ENCODE peak calls at places on chromosomes 3 and 15, in ten cellular contexts. N is astrocyte; Y is right atrium auricular region; K is stimulated activated CD4-positive, alpha-beta T cell treated with anti-CD3 and anti-CD28 coated beads, Interleukin-2, amount 100 ng/mL, for 48 hours; S is GM13977; G is aorta; U is stimulated activated CD8-positive, alpha-beta memory T cell treated with anti-CD3 and anti-CD28 coated beads, Interleukin-7, amount 100 ng/mL, for 1 hour; Q is NCI-H1105 treated with DMSO at 0.1 percent for 48 hours; P is retina; F is ELF-1. T is an unnamed sample.

GRCh38 chr3:107263269-107264021 is 113.8 kb upstream of the CCDC54 start:
- DNase-seq in G (no peak), U (no peak), F (no peak), S (no peak), N (no peak), K (no peak), Q (no peak), P (no peak), Y (no peak), T (no peak)

GRCh38 chr3:159174715-159175390 is 373.0 kb downstream of the MFSD1 start:
- DNase-seq in F (no peak), U (no peak), Y (no peak), G (no peak), Q (no peak), P (no peak), K (no peak), S (no peak), N (peak; percentile 40), T (no peak)

GRCh38 chr3:38117748-38118420 is 19.0 kb downstream of the ACAA1 start:
- DNase-seq in K (peak; percentile 57), Q (peak; percentile 23), S (peak; percentile 84), Y (peak; percentile 69), F (peak; percentile 66), N (peak; percentile 19), G (peak; percentile 88), P (peak; percentile 45), U (peak; percentile 53), T (peak; percentile 46)

GRCh38 chr3:8668216-8668615 is 23.6 kb upstream of the SSUH2 start:
- DNase-seq in Q (no peak), U (no peak), Y (no peak), G (no peak), N (no peak), F (no peak), K (no peak), P (no peak), S (no peak), T (no peak)

GRCh38 chr3:155317211-155317610 is 23.7 kb upstream of the STRIT1 start:
- DNase-seq in Y (no peak), N (no peak), Q (no peak), U (no peak), P (no peak), S (no peak), G (no peak), K (no peak), F (no peak), T (no peak)

GRCh38 chr15:71201471-71201870 is 86.2 kb downstream of the THSD4 start:
- DNase-seq in N (no peak), U (no peak), F (no peak), G (no peak), K (no peak), S (no peak), Y (no peak), P (no peak), Q (peak; percentile 99), T (no peak)

GRCh38 chr15:35696767-35697231 is 150.8 kb upstream of the DPH6 start:
- DNase-seq in P (no peak), G (no peak), K (no peak), Q (no peak), Y (no peak), U (no peak), F (peak; percentile 49), N (peak; percentile 92), S (no peak), T (no peak)

GRCh38 chr3:133289322-133289721 is 110.5 kb upstream of the BFSP2 start:
- DNase-seq in S (no peak), N (no peak), P (no peak), Q (no peak), Y (no peak), U (no peak), G (no peak), K (no peak), F (no peak), T (no peak)

GRCh38 chr15:90300988-90301715 is 35.7 kb downstream of the NGRN start:
- DNase-seq in U (peak; percentile 37), G (peak; percentile 91), S (no peak), K (peak; percentile 63), Q (no peak), Y (peak; percentile 62), N (no peak), F (peak; percentile 95), P (peak; percentile 65), T (no peak)

GRCh38 chr15:56244811-56245576 is 1.3 kb upstream of the RFX7 start:
- DNase-seq in N (no peak), Y (no peak), U (no peak), K (peak; percentile 38), F (peak; percentile 21), S (peak; percentile 45), G (peak; percentile 72), Q (no peak), P (peak; percentile 43), T (peak; percentile 18)

GRCh38 chr3:123373535-123373987 is 75.3 kb downstream of the ADCY5 start:
- DNase-seq in N (no peak), F (no peak), U (no peak), P (no peak), Q (no peak), G (no peak), K (no peak), S (no peak), Y (no peak), T (no peak)

GRCh38 chr3:110955301-110955880 is 116.2 kb upstream of the NECTIN3 start:
- DNase-seq in Q (no peak), U (no peak), P (no peak), N (peak; percentile 14), G (no peak), K (no peak), Y (no peak), S (no peak), F (no peak), T (no peak)

GRCh38 chr3:152365766-152366593 is 97.3 kb downstream of the MBNL1 start:
- DNase-seq in G (no peak), U (no peak), F (no peak), S (no peak), Y (no peak), N (peak; percentile 59), K (no peak), P (no peak), Q (peak; percentile 52), T (no peak)

GRCh38 chr3:127159547-127159946 is 33.4 kb upstream of the PRR23E start:
- DNase-seq in Q (peak; percentile 99), F (no peak), Y (no peak), U (no peak), N (no peak), G (peak; percentile 23), K (no peak), P (no peak), S (no peak), T (no peak)

GRCh38 chr3:14424711-14425573 is 22.5 kb downstream of the SLC6A6 start:
- DNase-seq in N (no peak), Y (no peak), Q (no peak), P (no peak), G (no peak), U (no peak), S (no peak), K (no peak), F (peak; percentile 37), T (no peak)

GRCh38 chr15:31172606-31173005 is 71.1 kb upstream of the TRPM1 start:
- DNase-seq in Y (peak; percentile 49), P (no peak), F (no peak), Q (no peak), U (no peak), S (peak; percentile 6), N (no peak), G (no peak), K (no peak), T (no peak)

GRCh38 chr15:81087121-81087520 is 46.9 kb upstream of the CFAP161 start:
- DNase-seq in P (no peak), K (no peak), S (no peak), Q (no peak), N (no peak), U (no peak), Y (no peak), F (no peak), G (no peak), T (no peak)

GRCh38 chr3:193620055-193620454 is 27.0 kb downstream of the OPA1 start:
- DNase-seq in U (no peak), S (peak; percentile 12), Y (no peak), Q (no peak), G (no peak), K (no peak), F (no peak), N (no peak), P (no peak), T (no peak)

GRCh38 chr15:40336129-40337122 is 4.3 kb downstream of the CCDC9B start:
- DNase-seq in K (no peak), Y (no peak), Q (peak; percentile 78), P (no peak), N (no peak), F (no peak), U (no peak), S (peak; percentile 81), G (no peak), T (peak; percentile 28)

GRCh38 chr3:148466143-148466542 is 231.6 kb upstream of the AGTR1 start:
- DNase-seq in P (no peak), N (peak; percentile 80), G (no peak), Q (no peak), K (no peak), F (no peak), U (no peak), Y (no peak), S (no peak), T (no peak)

GRCh38 chr3:134487406-134487805 is 1.5 kb downstream of the CEP63 start:
- DNase-seq in K (no peak), F (no peak), G (no peak), S (peak; percentile 57), Y (no peak), P (no peak), N (no peak), U (no peak), Q (no peak), T (no peak)

GRCh38 chr15:90710436-90710835 is 6.7 kb upstream of the BLM start:
- DNase-seq in P (no peak), K (no peak), Q (no peak), N (no peak), U (no peak), Y (no peak), F (peak; percentile 20), S (no peak), G (no peak), T (no peak)

GRCh38 chr3:66478923-66479322 is 21.9 kb downstream of the LRIG1 start:
- DNase-seq in Y (no peak), G (no peak), N (no peak), F (no peak), Q (peak; percentile 77), P (peak; percentile 82), S (no peak), K (no peak), U (no peak), T (no peak)

GRCh38 chr3:123499316-123499715 is 50.4 kb upstream of the ADCY5 start:
- DNase-seq in U (no peak), N (peak; percentile 66), S (no peak), F (no peak), G (no peak), Q (no peak), Y (no peak), P (no peak), K (no peak), T (no peak)

GRCh38 chr3:172084871-172085556 is 45.6 kb downstream of the FNDC3B start:
- DNase-seq in Q (no peak), P (no peak), U (no peak), F (no peak), N (no peak), K (no peak), Y (no peak), G (no peak), S (no peak), T (no peak)

GRCh38 chr3:39443530-39443929 is 23.9 kb upstream of the MOBP start:
- DNase-seq in G (no peak), U (no peak), N (no peak), Q (no peak), F (peak; percentile 46), S (no peak), P (no peak), Y (no peak), K (no peak), T (no peak)

GRCh38 chr3:183249006-183249718 is 3.9 kb upstream of the B3GNT5 start:
- DNase-seq in Y (no peak), F (no peak), U (no peak), N (no peak), S (no peak), G (no peak), K (no peak), Q (no peak), P (no peak), T (no peak)

T was measured in nucleus accumbens.